ENCODE peak calls at places on chromosomes 6 and 20, in four cellular contexts. W is iPS-NIHi11, N is astrocyte, J is LoVo. L is an unnamed sample.
A peak's percentile ranks its signal among the peaks of the same experiment; 100 is the strongest.

GRCh38 chr6:110874880-110875547 is 429 bp downstream of the AMD1 start:
- DNase-seq in J (no peak), W (peak; percentile 26), N (no peak), L (peak; percentile 21)

GRCh38 chr6:110513001-110513400 is 36.6 kb upstream of the SLC22A16 start:
- DNase-seq in W (no peak), J (no peak), N (no peak), L (no peak)

GRCh38 chr20:8326196-8326595 is 194.1 kb downstream of the PLCB1 start:
- DNase-seq in W (no peak), N (no peak), J (no peak), L (no peak)

GRCh38 chr20:44981736-44982406 is 15.6 kb downstream of the STK4 start:
- DNase-seq in J (no peak), W (no peak), N (no peak), L (no peak)

GRCh38 chr6:38909020-38909730 is 139.4 kb upstream of the GLP1R start:
- DNase-seq in J (no peak), N (no peak), W (no peak), L (no peak)

GRCh38 chr20:59765599-59766177 is 161.3 kb downstream of the PHACTR3 start:
- DNase-seq in W (peak; percentile 70), N (no peak), J (peak; percentile 1), L (no peak)

GRCh38 chr6:112253842-112254816 is at the start of gene LAMA4:
- DNase-seq in W (peak; percentile 58), N (peak; percentile 84), J (peak; percentile 28), L (no peak)

GRCh38 chr6:75824160-75824559 is 75.1 kb downstream of the MYO6 start:
- DNase-seq in N (no peak), J (no peak), W (no peak), L (no peak)

GRCh38 chr20:38216736-38217595 is 43.6 kb downstream of the KIAA1755 start:
- DNase-seq in N (no peak), W (no peak), J (no peak), L (no peak)

GRCh38 chr6:133741375-133741861 is 147.5 kb upstream of the TCF21 start:
- DNase-seq in N (peak; percentile 22), W (peak; percentile 31), J (no peak), L (no peak)

GRCh38 chr6:101429291-101429690 is 35.8 kb downstream of the GRIK2 start:
- DNase-seq in N (peak; percentile 3), W (no peak), J (no peak), L (no peak)

GRCh38 chr6:122789862-122790739 is 1.0 kb downstream of the SMPDL3A start:
- DNase-seq in W (peak; percentile 21), N (peak; percentile 30), J (peak; percentile 61), L (no peak)

GRCh38 chr6:69706724-69707123 is 90.1 kb downstream of the LMBRD1 start:
- DNase-seq in J (no peak), W (no peak), N (no peak), L (no peak)

GRCh38 chr6:2834262-2834661 is 7.4 kb downstream of the SERPINB1 start:
- DNase-seq in J (no peak), N (no peak), W (no peak), L (no peak)

GRCh38 chr20:15708984-15709598 is 864.2 kb downstream of the KIF16B start:
- DNase-seq in W (peak; percentile 80), J (no peak), N (no peak), L (no peak)

GRCh38 chr20:35010405-35011192 is 54.9 kb downstream of the MYH7B start:
- DNase-seq in N (no peak), W (peak; percentile 23), J (no peak), L (no peak)

GRCh38 chr6:30283761-30284160 is 43.0 kb upstream of the TRIM39 start:
- DNase-seq in N (peak; percentile 2), W (no peak), J (no peak), L (no peak)

GRCh38 chr6:135147637-135148592 is 33.2 kb upstream of the MYB start:
- DNase-seq in N (no peak), J (no peak), W (no peak), L (no peak)

GRCh38 chr20:17557675-17558006 is 12.2 kb upstream of the DSTN start:
- DNase-seq in W (peak; percentile 33), N (peak; percentile 92), J (peak; percentile 53), L (no peak)

GRCh38 chr6:32983964-32984638 is 15.7 kb downstream of the BRD2 start:
- DNase-seq in W (no peak), N (no peak), J (no peak), L (no peak)

GRCh38 chr6:16730720-16731502 is 30.3 kb downstream of the ATXN1 start:
- DNase-seq in N (no peak), W (no peak), J (no peak), L (no peak)

GRCh38 chr20:50294164-50295088 is 103.8 kb downstream of the CEBPB start:
- DNase-seq in N (no peak), W (peak; percentile 51), J (no peak), L (no peak)

GRCh38 chr6:150169609-150170008 is 26.8 kb downstream of the PPP1R14C start:
- DNase-seq in J (no peak), N (peak; percentile 88), W (no peak), L (peak; percentile 2)

GRCh38 chr6:29653452-29654038 is 3.3 kb upstream of the MOG start:
- DNase-seq in J (peak; percentile 82), N (peak; percentile 52), W (peak; percentile 68), L (no peak)

GRCh38 chr20:44309763-44310663 is 989 bp downstream of the FITM2 start:
- DNase-seq in J (peak; percentile 32), N (peak; percentile 25), W (peak; percentile 18), L (no peak)

GRCh38 chr6:40477246-40478126 is 109.7 kb downstream of the LRFN2 start:
- DNase-seq in J (no peak), N (no peak), W (peak; percentile 33), L (no peak)